ENCODE peak calls at places on chromosomes 6 and 20, in five cellular contexts. One of them, this sample, is unnamed.

GRCh38 chr20:50248104-50248631 is 57.5 kb downstream of the CEBPB start:
- DNase-seq in uterus: no peak
- DNase-seq in HAP-1: no peak
- DNase-seq in BE2C: no peak
- DNase-seq in pancreas: no peak
- DNase-seq in this sample: no peak

GRCh38 chr6:3337521-3338350 is 79.0 kb downstream of the PSMG4 start:
- DNase-seq in uterus: no peak
- DNase-seq in BE2C: no peak
- DNase-seq in pancreas: no peak
- DNase-seq in HAP-1: no peak
- DNase-seq in this sample: peak; percentile 67

GRCh38 chr20:36093025-36093803 is 61.3 kb upstream of the EPB41L1 start:
- DNase-seq in HAP-1: peak; percentile 70
- DNase-seq in BE2C: peak; percentile 28
- DNase-seq in pancreas: peak; percentile 76
- DNase-seq in uterus: peak; percentile 29
- DNase-seq in this sample: peak; percentile 58

GRCh38 chr20:47118641-47119040 is 224.0 kb downstream of the EYA2 start:
- DNase-seq in HAP-1: peak; percentile 11
- DNase-seq in BE2C: no peak
- DNase-seq in pancreas: no peak
- DNase-seq in uterus: no peak
- DNase-seq in this sample: no peak

GRCh38 chr20:34240698-34241615 is at the start of gene ASIP:
- DNase-seq in HAP-1: no peak
- DNase-seq in pancreas: no peak
- DNase-seq in uterus: no peak
- DNase-seq in BE2C: no peak
- DNase-seq in this sample: no peak

GRCh38 chr20:53083411-53083810 is 111.3 kb downstream of the TSHZ2 start:
- DNase-seq in uterus: no peak
- DNase-seq in pancreas: no peak
- DNase-seq in HAP-1: no peak
- DNase-seq in BE2C: no peak
- DNase-seq in this sample: no peak

GRCh38 chr6:163392533-163392932 is 22.0 kb upstream of the QKI start:
- DNase-seq in uterus: no peak
- DNase-seq in BE2C: peak; percentile 29
- DNase-seq in HAP-1: peak; percentile 68
- DNase-seq in pancreas: peak; percentile 58
- DNase-seq in this sample: no peak

GRCh38 chr6:160057080-160057479 is 64.5 kb upstream of the SLC22A1 start:
- DNase-seq in HAP-1: no peak
- DNase-seq in BE2C: no peak
- DNase-seq in pancreas: no peak
- DNase-seq in uterus: no peak
- DNase-seq in this sample: no peak

GRCh38 chr20:57910716-57911115 is 200.9 kb upstream of the PMEPA1 start:
- DNase-seq in BE2C: no peak
- DNase-seq in uterus: no peak
- DNase-seq in HAP-1: no peak
- DNase-seq in pancreas: no peak
- DNase-seq in this sample: no peak

GRCh38 chr6:46989384-46989783 is 52.7 kb downstream of the ADGRF1 start:
- DNase-seq in BE2C: no peak
- DNase-seq in uterus: peak; percentile 26
- DNase-seq in pancreas: no peak
- DNase-seq in HAP-1: no peak
- DNase-seq in this sample: no peak

GRCh38 chr6:12606616-12607015 is 110.0 kb upstream of the PHACTR1 start:
- DNase-seq in BE2C: no peak
- DNase-seq in pancreas: no peak
- DNase-seq in uterus: no peak
- DNase-seq in HAP-1: no peak
- DNase-seq in this sample: no peak

GRCh38 chr6:19434065-19434464 is 403.1 kb upstream of the ID4 start:
- DNase-seq in BE2C: no peak
- DNase-seq in uterus: no peak
- DNase-seq in pancreas: no peak
- DNase-seq in HAP-1: no peak
- DNase-seq in this sample: no peak

GRCh38 chr6:111795558-111795957 is 77.7 kb downstream of the FYN start:
- DNase-seq in uterus: no peak
- DNase-seq in HAP-1: no peak
- DNase-seq in BE2C: no peak
- DNase-seq in pancreas: no peak
- DNase-seq in this sample: no peak

GRCh38 chr20:4170621-4171537 is 155.5 kb upstream of the RNF24 start:
- DNase-seq in HAP-1: no peak
- DNase-seq in uterus: no peak
- DNase-seq in pancreas: no peak
- DNase-seq in BE2C: no peak
- DNase-seq in this sample: peak; percentile 47

GRCh38 chr20:24656391-24656790 is 187.0 kb downstream of the SYNDIG1 start:
- DNase-seq in uterus: no peak
- DNase-seq in BE2C: no peak
- DNase-seq in pancreas: no peak
- DNase-seq in HAP-1: no peak
- DNase-seq in this sample: no peak

GRCh38 chr6:69294407-69294806 is 502.4 kb downstream of the LMBRD1 start:
- DNase-seq in HAP-1: no peak
- DNase-seq in uterus: no peak
- DNase-seq in pancreas: no peak
- DNase-seq in BE2C: no peak
- DNase-seq in this sample: no peak

GRCh38 chr6:2818593-2818992 is 23.1 kb downstream of the SERPINB1 start:
- DNase-seq in HAP-1: no peak
- DNase-seq in pancreas: no peak
- DNase-seq in uterus: no peak
- DNase-seq in BE2C: no peak
- DNase-seq in this sample: no peak

GRCh38 chr6:154619183-154619582 is 108.7 kb upstream of the CNKSR3 start:
- DNase-seq in pancreas: no peak
- DNase-seq in HAP-1: no peak
- DNase-seq in BE2C: no peak
- DNase-seq in uterus: no peak
- DNase-seq in this sample: no peak

GRCh38 chr6:158376650-158377081 is 64.4 kb downstream of the TULP4 start:
- DNase-seq in HAP-1: no peak
- DNase-seq in BE2C: no peak
- DNase-seq in uterus: no peak
- DNase-seq in pancreas: peak; percentile 27
- DNase-seq in this sample: no peak

GRCh38 chr6:166786704-166787293 is 159.7 kb upstream of the RPS6KA2 start:
- DNase-seq in HAP-1: peak; percentile 43
- DNase-seq in uterus: no peak
- DNase-seq in BE2C: peak; percentile 46
- DNase-seq in pancreas: no peak
- DNase-seq in this sample: peak; percentile 81

GRCh38 chr6:87671555-87672029 is 30.4 kb downstream of the AKIRIN2 start:
- DNase-seq in pancreas: no peak
- DNase-seq in HAP-1: no peak
- DNase-seq in uterus: no peak
- DNase-seq in BE2C: no peak
- DNase-seq in this sample: no peak
- H3K36me3 ChIP-seq in pancreas: peaks cover 3% of the 10 kb centered on the region
- H3K36me3 ChIP-seq in HAP-1: peaks cover 64% of the 10 kb centered on the region
- H3K36me3 ChIP-seq in uterus: no peaks in the 10 kb centered on the region
- H3K36me3 ChIP-seq in BE2C: peaks cover 34% of the 10 kb centered on the region
- H3K36me3 ChIP-seq in this sample: peaks cover 8% of the 10 kb centered on the region

DNA sequence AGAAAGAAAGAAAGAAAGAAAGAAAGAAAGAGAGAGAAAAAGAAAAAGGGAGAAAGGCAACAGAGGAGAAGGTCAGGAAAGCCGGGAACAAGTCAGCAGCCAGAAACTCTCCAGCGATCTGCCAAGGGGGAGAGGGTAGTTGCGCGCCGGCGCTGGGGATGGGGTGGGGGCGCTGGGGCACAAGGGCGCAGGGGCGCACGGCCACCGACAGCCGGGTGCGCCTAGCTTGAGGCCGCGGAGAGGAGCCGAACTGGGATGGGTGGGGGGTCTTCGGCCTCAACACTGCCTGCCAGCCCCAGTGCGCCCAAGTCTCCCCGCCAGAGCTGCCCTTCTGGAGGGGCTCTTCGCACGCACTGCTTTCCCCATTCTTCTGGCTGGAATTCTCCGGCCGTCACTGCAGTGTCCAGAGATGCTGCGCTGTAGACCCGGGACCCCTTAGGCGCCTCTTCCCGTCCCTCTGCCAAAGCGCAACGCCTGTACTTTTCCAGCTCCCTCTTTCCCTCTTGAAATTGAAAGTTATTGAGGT is 429 bp upstream of the RSPO3 start:
- DNase-seq in pancreas: no peak
- DNase-seq in uterus: peak; percentile 18
- DNase-seq in BE2C: no peak
- DNase-seq in HAP-1: peak; percentile 51
- DNase-seq in this sample: peak; percentile 73
- H3K4me3 ChIP-seq in pancreas: peak overlapping the region; percentile 4
- H3K4me3 ChIP-seq in uterus: peak overlapping the region; percentile 61
- H3K4me3 ChIP-seq in BE2C: no peak overlapping the region
- H3K4me3 ChIP-seq in HAP-1: peak overlapping the region; percentile 38
- H3K4me3 ChIP-seq in this sample: peak overlapping the region; percentile 59

DNA sequence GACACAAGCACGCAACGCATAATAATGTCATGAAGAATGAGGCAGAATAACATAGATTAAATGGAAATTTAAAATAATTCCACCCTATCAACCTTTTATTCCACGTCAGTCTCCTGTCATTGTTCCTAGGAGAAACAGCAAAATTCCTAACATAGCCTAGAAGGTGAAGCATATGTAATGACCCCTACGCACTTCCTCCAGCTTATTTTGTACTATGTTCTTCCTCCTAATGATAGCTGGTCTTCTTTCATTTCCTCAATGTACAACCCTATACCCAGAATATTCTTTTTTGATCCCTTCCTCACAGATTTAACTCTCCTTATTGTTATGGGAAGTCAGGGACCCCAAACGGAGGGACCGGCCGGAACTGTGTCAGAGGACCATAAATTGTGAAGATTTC is 122.0 kb upstream of the CARMIL1 start:
- DNase-seq in HAP-1: no peak
- DNase-seq in pancreas: no peak
- DNase-seq in BE2C: no peak
- DNase-seq in uterus: no peak
- DNase-seq in this sample: no peak
- H3K27me3 ChIP-seq in HAP-1: no peaks in the 10 kb centered on the region
- H3K27me3 ChIP-seq in pancreas: no peaks in the 10 kb centered on the region
- H3K27me3 ChIP-seq in BE2C: no peaks in the 10 kb centered on the region
- H3K27me3 ChIP-seq in uterus: no peaks in the 10 kb centered on the region
- H3K27me3 ChIP-seq in this sample: no peaks in the 10 kb centered on the region

DNA sequence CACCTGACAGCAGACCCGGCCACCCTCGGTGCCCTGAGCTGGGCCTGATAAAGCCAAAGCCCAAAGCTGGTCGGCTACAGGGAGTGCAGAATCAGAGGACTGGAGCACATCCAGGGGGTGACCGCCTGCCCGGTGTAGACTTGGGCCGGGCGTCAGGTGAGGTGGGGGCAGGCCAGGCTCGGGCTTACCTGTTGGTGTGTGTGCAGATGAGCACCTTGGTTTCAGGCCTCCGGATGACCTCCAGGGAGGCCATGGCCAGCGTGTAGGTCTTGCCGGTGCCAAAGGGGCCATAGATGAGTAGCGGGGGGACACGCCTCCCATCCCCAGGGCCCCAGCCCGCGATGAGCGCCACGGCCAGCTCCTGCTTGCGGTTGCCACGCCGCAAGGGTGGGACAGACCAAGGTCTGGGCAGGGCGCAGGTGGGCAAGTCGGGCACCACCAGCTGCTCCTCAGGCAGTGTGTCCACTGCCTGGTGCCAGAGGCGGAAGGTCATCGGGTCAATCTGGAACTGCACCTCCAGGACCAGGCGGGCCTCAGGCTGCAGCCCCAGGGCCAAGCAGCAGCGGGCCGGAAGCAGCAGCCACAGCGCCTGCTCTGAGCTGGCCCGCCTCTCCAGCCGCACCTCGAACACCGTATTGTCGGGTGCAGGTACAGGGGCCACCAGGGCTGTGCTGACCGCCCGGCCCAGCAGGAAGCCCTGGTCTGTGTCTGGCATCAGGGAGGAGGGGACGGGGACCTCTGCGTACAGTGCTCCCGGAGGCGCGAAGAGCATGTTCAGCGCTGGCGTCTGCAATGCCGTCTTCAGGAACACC is 5.7 kb downstream of the HELZ2 start:
- DNase-seq in HAP-1: no peak
- DNase-seq in uterus: no peak
- DNase-seq in BE2C: no peak
- DNase-seq in pancreas: peak; percentile 36
- DNase-seq in this sample: no peak
- H3K36me3 ChIP-seq in HAP-1: no peaks in the 10 kb centered on the region
- H3K36me3 ChIP-seq in uterus: no peaks in the 10 kb centered on the region
- H3K36me3 ChIP-seq in BE2C: no peaks in the 10 kb centered on the region
- H3K36me3 ChIP-seq in pancreas: no peaks in the 10 kb centered on the region
- H3K36me3 ChIP-seq in this sample: peaks cover 2% of the 10 kb centered on the region

DNA sequence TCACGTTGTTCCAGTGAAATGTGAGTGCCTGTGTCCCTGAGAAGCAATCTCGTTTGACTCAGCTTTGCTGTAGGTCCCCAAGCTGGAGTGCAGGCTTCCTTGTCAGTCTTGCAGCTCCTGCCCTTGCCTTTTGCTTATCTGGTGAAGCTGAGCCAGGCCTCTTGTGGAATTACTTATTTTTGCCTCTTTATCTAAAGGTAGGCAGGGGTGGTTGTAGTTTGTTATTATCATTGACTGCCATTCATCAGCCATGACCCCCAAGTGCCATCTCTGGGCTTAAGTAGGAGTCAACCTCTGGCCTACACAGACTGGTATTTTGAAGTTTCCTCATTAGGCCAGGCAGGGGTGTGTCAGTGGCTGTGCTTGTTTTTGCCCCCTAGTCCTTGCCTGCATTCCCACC is 2.1 kb downstream of the TMEM14B start:
- DNase-seq in HAP-1: no peak
- DNase-seq in pancreas: no peak
- DNase-seq in uterus: no peak
- DNase-seq in BE2C: no peak
- DNase-seq in this sample: no peak
- H3K4me3 ChIP-seq in HAP-1: no peak overlapping the region
- H3K4me3 ChIP-seq in pancreas: no peak overlapping the region
- H3K4me3 ChIP-seq in uterus: no peak overlapping the region
- H3K4me3 ChIP-seq in BE2C: no peak overlapping the region
- H3K4me3 ChIP-seq in this sample: no peak overlapping the region

DNA sequence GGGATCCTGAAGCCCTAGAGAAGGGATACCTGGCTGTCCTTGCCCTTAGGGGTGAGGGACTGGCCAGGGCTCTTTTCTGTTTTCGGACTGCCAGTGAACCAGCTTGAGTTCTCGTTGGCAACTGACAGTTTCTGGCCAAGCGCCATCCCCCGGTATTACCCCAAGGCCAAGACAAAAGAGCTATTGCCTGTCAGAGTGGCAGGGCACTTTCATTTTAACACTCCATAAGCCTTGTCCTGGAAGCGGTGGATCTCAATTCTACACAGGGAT is 967 bp upstream of the CPXM1 start:
- DNase-seq in uterus: no peak
- DNase-seq in HAP-1: no peak
- DNase-seq in pancreas: no peak
- DNase-seq in BE2C: no peak
- DNase-seq in this sample: no peak
- H3K27me3 ChIP-seq in uterus: no peaks in the 10 kb centered on the region
- H3K27me3 ChIP-seq in HAP-1: no peaks in the 10 kb centered on the region
- H3K27me3 ChIP-seq in pancreas: no peaks in the 10 kb centered on the region
- H3K27me3 ChIP-seq in BE2C: peaks cover 48% of the 10 kb centered on the region
- H3K27me3 ChIP-seq in this sample: peaks cover 59% of the 10 kb centered on the region